ENCODE peak calls at places on chromosomes 5 and 9, in nine cellular contexts. One of them, this sample, is unnamed.

GRCh38 chr5:2658421-2658820 is 93.1 kb downstream of the IRX2 start:
- DNase-seq in OCI-LY7: no peak
- DNase-seq in SK-N-SH: no peak
- DNase-seq in hepatocyte: no peak
- DNase-seq in PC-3: no peak
- DNase-seq in MM.1S: no peak
- DNase-seq in HCT116: no peak
- DNase-seq in GM23248: peak
- DNase-seq in GM23338: no peak
- DNase-seq in this sample: no peak

GRCh38 chr5:149227168-149227826 is 44.4 kb upstream of the AFAP1L1 start:
- DNase-seq in GM23248: peak
- DNase-seq in MM.1S: no peak
- DNase-seq in OCI-LY7: no peak
- DNase-seq in PC-3: peak
- DNase-seq in GM23338: no peak
- DNase-seq in SK-N-SH: no peak
- DNase-seq in hepatocyte: peak
- DNase-seq in HCT116: peak
- DNase-seq in this sample: no peak

GRCh38 chr5:175378444-175379028 is 65.4 kb downstream of the DRD1 start:
- DNase-seq in OCI-LY7: no peak
- DNase-seq in hepatocyte: peak
- DNase-seq in SK-N-SH: no peak
- DNase-seq in MM.1S: no peak
- DNase-seq in GM23248: no peak
- DNase-seq in HCT116: peak
- DNase-seq in GM23338: no peak
- DNase-seq in PC-3: peak
- DNase-seq in this sample: no peak

GRCh38 chr5:137954131-137954879 is 65.0 kb downstream of the PKD2L2 start:
- DNase-seq in GM23338: no peak
- DNase-seq in OCI-LY7: no peak
- DNase-seq in hepatocyte: peak
- DNase-seq in HCT116: no peak
- DNase-seq in SK-N-SH: peak
- DNase-seq in PC-3: peak
- DNase-seq in GM23248: peak
- DNase-seq in MM.1S: no peak
- DNase-seq in this sample: no peak

GRCh38 chr5:159805021-159805420 is 111.3 kb upstream of the ADRA1B start:
- DNase-seq in hepatocyte: no peak
- DNase-seq in GM23338: no peak
- DNase-seq in SK-N-SH: no peak
- DNase-seq in GM23248: peak
- DNase-seq in HCT116: no peak
- DNase-seq in PC-3: no peak
- DNase-seq in MM.1S: no peak
- DNase-seq in OCI-LY7: no peak
- DNase-seq in this sample: no peak

GRCh38 chr9:120885968-120886367 is 9.0 kb upstream of the PHF19 start:
- DNase-seq in MM.1S: no peak
- DNase-seq in OCI-LY7: peak
- DNase-seq in GM23248: no peak
- DNase-seq in PC-3: no peak
- DNase-seq in SK-N-SH: peak
- DNase-seq in HCT116: no peak
- DNase-seq in hepatocyte: no peak
- DNase-seq in GM23338: no peak
- DNase-seq in this sample: no peak

GRCh38 chr9:120659209-120659608 is 55.1 kb downstream of the MEGF9 start:
- DNase-seq in MM.1S: no peak
- DNase-seq in hepatocyte: no peak
- DNase-seq in GM23248: no peak
- DNase-seq in GM23338: no peak
- DNase-seq in PC-3: no peak
- DNase-seq in OCI-LY7: no peak
- DNase-seq in SK-N-SH: no peak
- DNase-seq in HCT116: no peak
- DNase-seq in this sample: no peak

GRCh38 chr5:112174959-112175594 is 244.0 kb downstream of the EPB41L4A start:
- DNase-seq in HCT116: peak
- DNase-seq in PC-3: peak
- DNase-seq in GM23248: peak
- DNase-seq in hepatocyte: peak
- DNase-seq in OCI-LY7: peak
- DNase-seq in MM.1S: peak
- DNase-seq in GM23338: peak
- DNase-seq in SK-N-SH: peak
- DNase-seq in this sample: peak

GRCh38 chr5:55597014-55597981 is 62.5 kb upstream of the PLPP1 start:
- DNase-seq in MM.1S: no peak
- DNase-seq in PC-3: peak
- DNase-seq in HCT116: peak
- DNase-seq in GM23338: no peak
- DNase-seq in GM23248: peak
- DNase-seq in OCI-LY7: no peak
- DNase-seq in hepatocyte: peak
- DNase-seq in SK-N-SH: no peak
- DNase-seq in this sample: no peak

GRCh38 chr5:74630387-74631087 is 10.0 kb downstream of the ENC1 start:
- DNase-seq in OCI-LY7: no peak
- DNase-seq in MM.1S: no peak
- DNase-seq in SK-N-SH: no peak
- DNase-seq in hepatocyte: no peak
- DNase-seq in GM23338: no peak
- DNase-seq in GM23248: peak
- DNase-seq in HCT116: no peak
- DNase-seq in PC-3: peak
- DNase-seq in this sample: no peak
- TF ChIP-seq EZH2phosphoT487 in OCI-LY7: no peak
- TF ChIP-seq EZH2phosphoT487 in MM.1S: no peak
- TF ChIP-seq EZH2phosphoT487 in SK-N-SH: no peak
- TF ChIP-seq EZH2phosphoT487 in hepatocyte: no peak
- TF ChIP-seq EZH2phosphoT487 in GM23338: no peak
- TF ChIP-seq EZH2phosphoT487 in GM23248: no peak
- TF ChIP-seq EZH2phosphoT487 in HCT116: no peak
- TF ChIP-seq EZH2phosphoT487 in PC-3: no peak
- TF ChIP-seq EZH2phosphoT487 in this sample: no peak

DNA sequence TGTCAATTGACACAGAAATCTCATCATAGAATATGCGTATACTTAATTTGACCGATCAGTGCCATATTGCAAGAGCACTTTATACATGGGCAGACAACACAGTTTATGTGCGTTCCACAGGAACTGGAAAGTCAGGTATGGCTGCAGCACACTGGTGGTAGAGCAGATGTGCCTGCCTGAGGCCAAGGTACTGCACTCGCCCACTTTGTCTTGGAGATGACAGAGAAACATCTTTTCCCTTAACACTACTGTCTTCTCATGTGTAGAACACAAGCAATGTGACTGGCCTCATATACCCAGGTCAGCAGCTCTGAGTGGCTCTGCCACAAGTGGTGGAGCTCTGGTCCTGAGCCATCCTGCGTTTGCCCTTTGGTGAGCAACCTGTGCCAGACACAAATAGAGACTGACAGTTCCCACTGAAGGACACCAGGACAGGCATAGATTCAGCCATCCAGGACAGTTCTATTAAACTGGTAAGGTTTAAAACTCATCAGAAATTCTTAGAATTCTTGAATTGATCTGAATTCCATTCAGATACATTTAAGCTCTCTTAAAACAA is 21.0 kb upstream of the PPP2CA start:
- DNase-seq in PC-3: peak
- DNase-seq in GM23338: no peak
- DNase-seq in hepatocyte: no peak
- DNase-seq in SK-N-SH: no peak
- DNase-seq in HCT116: no peak
- DNase-seq in GM23248: peak
- DNase-seq in OCI-LY7: no peak
- DNase-seq in MM.1S: no peak
- DNase-seq in this sample: no peak
- H3K4me2 ChIP-seq in PC-3: peak
- H3K4me2 ChIP-seq in GM23338: peak
- H3K4me2 ChIP-seq in hepatocyte: no peak
- H3K4me2 ChIP-seq in SK-N-SH: peak
- H3K4me2 ChIP-seq in HCT116: peak
- H3K4me2 ChIP-seq in GM23248: peak
- H3K4me2 ChIP-seq in OCI-LY7: no peak
- H3K4me2 ChIP-seq in MM.1S: no peak
- H3K4me2 ChIP-seq in this sample: no peak

GRCh38 chr5:103866169-103866568 is 303.6 kb upstream of the NUDT12 start:
- DNase-seq in PC-3: peak
- DNase-seq in SK-N-SH: no peak
- DNase-seq in HCT116: no peak
- DNase-seq in MM.1S: no peak
- DNase-seq in OCI-LY7: no peak
- DNase-seq in hepatocyte: no peak
- DNase-seq in GM23338: no peak
- DNase-seq in GM23248: peak
- DNase-seq in this sample: no peak
- TF ChIP-seq EZH2phosphoT487 in PC-3: no peak
- TF ChIP-seq EZH2phosphoT487 in SK-N-SH: no peak
- TF ChIP-seq EZH2phosphoT487 in HCT116: no peak
- TF ChIP-seq EZH2phosphoT487 in MM.1S: no peak
- TF ChIP-seq EZH2phosphoT487 in OCI-LY7: no peak
- TF ChIP-seq EZH2phosphoT487 in hepatocyte: no peak
- TF ChIP-seq EZH2phosphoT487 in GM23338: no peak
- TF ChIP-seq EZH2phosphoT487 in GM23248: no peak
- TF ChIP-seq EZH2phosphoT487 in this sample: no peak

GRCh38 chr9:75149841-75150241 is 61.5 kb downstream of the OSTF1 start:
- DNase-seq in HCT116: no peak
- DNase-seq in OCI-LY7: no peak
- DNase-seq in PC-3: no peak
- DNase-seq in hepatocyte: no peak
- DNase-seq in GM23248: no peak
- DNase-seq in SK-N-SH: no peak
- DNase-seq in GM23338: no peak
- DNase-seq in MM.1S: no peak
- DNase-seq in this sample: no peak

GRCh38 chr9:75147638-75148037 is 59.3 kb downstream of the OSTF1 start:
- DNase-seq in HCT116: no peak
- DNase-seq in GM23338: no peak
- DNase-seq in hepatocyte: no peak
- DNase-seq in GM23248: peak
- DNase-seq in OCI-LY7: no peak
- DNase-seq in PC-3: no peak
- DNase-seq in MM.1S: peak
- DNase-seq in SK-N-SH: no peak
- DNase-seq in this sample: no peak

GRCh38 chr9:75148551-75148950 is 60.2 kb downstream of the OSTF1 start:
- DNase-seq in GM23338: no peak
- DNase-seq in hepatocyte: peak
- DNase-seq in SK-N-SH: no peak
- DNase-seq in MM.1S: peak
- DNase-seq in PC-3: peak
- DNase-seq in GM23248: peak
- DNase-seq in HCT116: no peak
- DNase-seq in OCI-LY7: no peak
- DNase-seq in this sample: no peak

GRCh38 chr9:75152416-75152815 is 64.1 kb downstream of the OSTF1 start:
- DNase-seq in SK-N-SH: no peak
- DNase-seq in GM23248: no peak
- DNase-seq in PC-3: no peak
- DNase-seq in GM23338: no peak
- DNase-seq in hepatocyte: no peak
- DNase-seq in OCI-LY7: no peak
- DNase-seq in HCT116: no peak
- DNase-seq in MM.1S: peak
- DNase-seq in this sample: no peak

DNA sequence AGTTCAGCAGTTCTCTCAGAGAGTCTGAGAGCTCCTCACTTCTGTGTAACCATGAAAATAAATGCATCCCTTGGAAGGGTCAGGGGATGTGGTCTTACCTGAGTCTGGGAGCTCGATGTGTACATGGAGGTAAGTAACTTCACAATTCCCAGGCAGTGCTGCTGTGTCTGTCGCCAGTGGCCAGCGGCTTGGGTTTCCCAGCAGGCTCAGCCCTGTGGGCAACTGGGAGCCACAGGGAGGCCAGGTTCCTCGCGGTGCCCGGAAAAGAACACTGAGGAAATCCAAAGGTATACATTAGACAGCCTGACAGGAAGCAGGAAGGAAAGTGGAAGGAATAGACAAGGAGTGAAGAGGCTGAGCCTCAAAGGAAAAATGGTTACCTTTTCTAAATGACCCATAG is 62.2 kb downstream of the OSTF1 start:
- DNase-seq in MM.1S: no peak
- DNase-seq in OCI-LY7: no peak
- DNase-seq in GM23338: no peak
- DNase-seq in PC-3: no peak
- DNase-seq in GM23248: no peak
- DNase-seq in HCT116: no peak
- DNase-seq in SK-N-SH: no peak
- DNase-seq in hepatocyte: no peak
- DNase-seq in this sample: no peak
- H3K4me2 ChIP-seq in MM.1S: no peak
- H3K4me2 ChIP-seq in OCI-LY7: no peak
- H3K4me2 ChIP-seq in GM23338: no peak
- H3K4me2 ChIP-seq in PC-3: no peak
- H3K4me2 ChIP-seq in GM23248: no peak
- H3K4me2 ChIP-seq in HCT116: no peak
- H3K4me2 ChIP-seq in SK-N-SH: no peak
- H3K4me2 ChIP-seq in hepatocyte: no peak
- H3K4me2 ChIP-seq in this sample: no peak

DNA sequence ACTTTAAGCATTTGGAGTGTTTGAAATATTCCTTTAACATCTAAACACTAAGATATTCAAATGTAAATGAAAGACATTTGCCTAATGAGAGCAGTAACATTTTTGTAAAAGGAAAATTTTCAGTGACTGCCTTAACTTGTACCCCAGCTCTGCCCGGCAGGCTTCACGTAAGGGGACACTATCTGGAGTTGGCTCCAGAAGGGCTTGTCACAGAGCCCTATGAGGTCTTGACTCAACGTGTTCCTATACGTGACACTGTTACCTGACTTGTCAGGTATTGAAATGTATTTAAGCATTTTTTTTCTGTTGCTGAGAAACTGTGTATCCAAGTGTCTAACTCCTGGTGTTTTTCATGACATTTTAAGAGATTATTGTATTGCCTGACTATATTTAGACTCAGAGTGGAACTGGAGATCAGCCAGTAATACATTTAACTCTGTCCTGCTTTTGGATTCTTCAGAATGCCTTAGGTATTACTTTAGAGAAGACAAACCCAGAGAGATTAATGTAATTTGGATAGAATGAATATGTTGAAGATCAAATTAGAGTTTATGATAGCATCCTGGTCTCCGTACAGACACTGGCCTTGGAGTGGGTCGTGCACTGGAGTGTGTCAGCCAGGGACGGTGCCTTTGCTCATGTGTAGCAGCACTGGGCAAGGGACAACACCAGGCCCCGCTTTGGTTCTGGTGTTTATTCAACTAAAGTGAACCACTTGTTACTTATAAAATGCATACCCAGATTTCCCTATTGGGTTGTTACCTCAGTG is 34.6 kb upstream of the PHF2 start:
- DNase-seq in OCI-LY7: no peak
- DNase-seq in SK-N-SH: peak
- DNase-seq in GM23338: no peak
- DNase-seq in GM23248: no peak
- DNase-seq in PC-3: no peak
- DNase-seq in MM.1S: no peak
- DNase-seq in HCT116: no peak
- DNase-seq in hepatocyte: no peak
- DNase-seq in this sample: no peak
- TF ChIP-seq EZH2phosphoT487 in OCI-LY7: no peak
- TF ChIP-seq EZH2phosphoT487 in SK-N-SH: no peak
- TF ChIP-seq EZH2phosphoT487 in GM23338: no peak
- TF ChIP-seq EZH2phosphoT487 in GM23248: no peak
- TF ChIP-seq EZH2phosphoT487 in PC-3: no peak
- TF ChIP-seq EZH2phosphoT487 in MM.1S: no peak
- TF ChIP-seq EZH2phosphoT487 in HCT116: no peak
- TF ChIP-seq EZH2phosphoT487 in hepatocyte: no peak
- TF ChIP-seq EZH2phosphoT487 in this sample: no peak